ENCODE peak calls at places on chromosomes 2 and 18, in six cellular contexts. N is H4; E is cardiac muscle cell; S is KG1; T is stimulated activated effector memory CD8-positive, alpha-beta T cell treated with anti-CD3 and anti-CD28 coated beads, Interleukin-12 subunit alpha, Interleukin-12 subunit beta, amount 100 ng/mL, for 72 hours; O is ELR. Q is an unnamed sample.
A peak's percentile ranks its signal among the peaks of the same experiment; 100 is the strongest.

GRCh38 chr2:197674546-197674945 is 841 bp downstream of the RFTN2 start:
- DNase-seq in N (peak; percentile 42), E (no peak), T (no peak), S (no peak), O (no peak), Q (no peak)

GRCh38 chr2:8527031-8527430 is 154.8 kb upstream of the ID2 start:
- DNase-seq in N (no peak), T (no peak), O (no peak), S (no peak), E (no peak), Q (no peak)

GRCh38 chr18:53603281-53603680 is 621.2 kb downstream of the MBD2 start:
- DNase-seq in E (no peak), O (no peak), S (no peak), N (no peak), T (no peak), Q (no peak)

GRCh38 chr2:9003616-9004337 is at the start of gene MBOAT2:
- DNase-seq in O (peak; percentile 89), T (peak; percentile 89), E (peak; percentile 97), S (peak; percentile 48), N (peak; percentile 81), Q (no peak)

GRCh38 chr18:79516441-79516931 is 120.8 kb downstream of the NFATC1 start:
- DNase-seq in T (no peak), S (no peak), E (no peak), N (no peak), O (no peak), Q (no peak)

GRCh38 chr18:10518595-10519273 is 7.1 kb upstream of the NAPG start:
- DNase-seq in E (peak; percentile 73), S (no peak), N (peak; percentile 19), T (no peak), O (no peak), Q (no peak)

GRCh38 chr2:54459037-54459441 is 2.9 kb downstream of the SPTBN1 start:
- DNase-seq in E (no peak), S (no peak), N (no peak), T (no peak), O (peak; percentile 52), Q (peak; percentile 56)

GRCh38 chr18:41858761-41859555 is 96.1 kb upstream of the PIK3C3 start:
- DNase-seq in E (no peak), O (no peak), S (no peak), T (no peak), N (no peak), Q (no peak)

GRCh38 chr2:135743860-135744259 is 2.2 kb downstream of the UBXN4 start:
- DNase-seq in O (peak; percentile 21), S (no peak), N (no peak), E (no peak), T (no peak), Q (no peak)

GRCh38 chr2:2837768-2838547 is 506.9 kb upstream of the MYT1L start:
- DNase-seq in S (no peak), E (no peak), N (no peak), O (no peak), T (no peak), Q (no peak)

GRCh38 chr2:53104263-53104662 is 663.3 kb upstream of the CHAC2 start:
- DNase-seq in T (no peak), S (no peak), E (no peak), N (peak; percentile 36), O (peak; percentile 73), Q (no peak)

GRCh38 chr18:45874501-45875184 is 49.2 kb downstream of the SIGLEC15 start:
- DNase-seq in O (peak; percentile 53), E (no peak), N (no peak), S (no peak), T (peak; percentile 80), Q (no peak)

GRCh38 chr2:233329489-233330135 is 22.0 kb downstream of the SAG start:
- DNase-seq in N (peak; percentile 63), E (peak; percentile 42), O (no peak), T (no peak), S (no peak), Q (no peak)

GRCh38 chr2:109636290-109636675 is 22.1 kb downstream of the SOWAHC start:
- DNase-seq in E (no peak), N (no peak), T (no peak), O (no peak), S (no peak), Q (no peak)

GRCh38 chr2:204849887-204850286 is 304.6 kb downstream of the PARD3B start:
- DNase-seq in T (no peak), S (no peak), E (no peak), O (no peak), N (no peak), Q (no peak)

GRCh38 chr2:173205375-173205774 is 129.7 kb downstream of the MAP3K20 start:
- DNase-seq in O (no peak), S (no peak), N (no peak), E (no peak), T (no peak), Q (no peak)

GRCh38 chr18:75163736-75164135 is 45.2 kb downstream of the PTGR3 start:
- DNase-seq in O (no peak), E (no peak), S (no peak), N (no peak), T (no peak), Q (no peak)

GRCh38 chr18:48636436-48636835 is 97.6 kb downstream of the CTIF start:
- DNase-seq in O (no peak), N (no peak), S (no peak), T (no peak), E (no peak), Q (no peak)

GRCh38 chr2:225040862-225041209 is 1.4 kb downstream of the DOCK10 start:
- DNase-seq in O (no peak), N (no peak), E (no peak), T (peak; percentile 76), S (no peak), Q (no peak)

GRCh38 chr2:197547163-197547900 is 31.5 kb downstream of the MOB4 start:
- DNase-seq in N (no peak), S (no peak), E (no peak), T (no peak), O (no peak), Q (no peak)

GRCh38 chr18:48573632-48574293 is 34.9 kb downstream of the CTIF start:
- DNase-seq in T (no peak), E (no peak), N (no peak), S (no peak), O (no peak), Q (no peak)

GRCh38 chr18:71809711-71810110 is 734.4 kb downstream of the CBLN2 start:
- DNase-seq in T (no peak), S (no peak), O (no peak), N (no peak), E (no peak), Q (no peak)

GRCh38 chr2:237298323-237299118 is 115.4 kb downstream of the COL6A3 start:
- DNase-seq in O (peak; percentile 79), T (no peak), S (no peak), N (peak; percentile 91), E (peak; percentile 77), Q (no peak)

GRCh38 chr2:205865794-205866490 is 183.6 kb downstream of the NRP2 start:
- DNase-seq in T (no peak), O (peak; percentile 8), S (no peak), E (no peak), N (peak; percentile 48), Q (no peak)

GRCh38 chr2:11637546-11637945 is 32.4 kb downstream of the NTSR2 start:
- DNase-seq in S (no peak), E (no peak), N (no peak), T (no peak), O (no peak), Q (no peak)

GRCh38 chr2:11750422-11750821 is 4.0 kb downstream of the LPIN1 start:
- DNase-seq in E (no peak), S (peak; percentile 25), T (peak; percentile 68), O (peak; percentile 31), N (peak; percentile 12), Q (no peak)

GRCh38 chr2:12967804-12968203 is 251.1 kb downstream of the TRIB2 start:
- DNase-seq in O (no peak), T (no peak), S (no peak), E (no peak), N (no peak), Q (no peak)

GRCh38 chr2:135745545-135745944 is 3.9 kb downstream of the UBXN4 start:
- DNase-seq in E (no peak), T (no peak), S (no peak), N (no peak), O (peak; percentile 88), Q (no peak)

GRCh38 chr2:212107989-212108388 is 430.6 kb downstream of the ERBB4 start:
- DNase-seq in S (no peak), O (no peak), N (no peak), E (no peak), T (no peak), Q (no peak)

GRCh38 chr2:46471-47345 is at the start of gene FAM110C:
- DNase-seq in O (no peak), N (no peak), T (no peak), S (no peak), E (peak; percentile 52), Q (no peak)

GRCh38 chr2:212905640-212906201 is 245.7 kb downstream of the IKZF2 start:
- DNase-seq in N (peak; percentile 75), T (no peak), S (no peak), E (no peak), O (peak; percentile 69), Q (no peak)

GRCh38 chr2:219551412-219551811 is 7.6 kb downstream of the TMEM198 start:
- DNase-seq in E (no peak), O (peak; percentile 69), T (no peak), N (no peak), S (no peak), Q (no peak)

GRCh38 chr2:218996937-218997336 is 3.7 kb upstream of the CRYBA2 start:
- DNase-seq in S (no peak), T (no peak), E (no peak), O (no peak), N (no peak), Q (no peak)

GRCh38 chr2:75792146-75792545 is 81.4 kb upstream of the GCFC2 start:
- DNase-seq in O (no peak), E (no peak), T (no peak), N (no peak), S (no peak), Q (no peak)

GRCh38 chr18:22174341-22175148 is 5.2 kb downstream of the GATA6 start:
- DNase-seq in T (no peak), E (peak; percentile 48), S (no peak), O (no peak), N (no peak), Q (no peak)

GRCh38 chr2:119290859-119291587 is 67.4 kb downstream of the STEAP3 start:
- DNase-seq in E (peak; percentile 74), S (no peak), N (peak; percentile 68), O (peak; percentile 80), T (no peak), Q (peak; percentile 9)

GRCh38 chr2:230987137-230988020 is 8.5 kb upstream of the SPATA3 start:
- DNase-seq in T (peak; percentile 91), N (peak; percentile 61), E (peak; percentile 86), O (peak; percentile 75), S (no peak), Q (peak; percentile 17)

Q was measured in GF-D8.